ENCODE peak calls at places on chromosomes 11 and 22, in six cellular contexts. P, N, A, X, Q and H are unnamed samples.

GRCh38 chr22:29154364-29155048 is 51.2 kb upstream of the EMID1 start:
- DNase-seq in N (peak), Q (peak), X (peak), A (peak), P (peak), H (peak)

GRCh38 chr11:114399903-114400221 is 449 bp downstream of the C11orf71 start:
- DNase-seq in Q (no peak), P (peak), X (no peak), A (no peak), N (no peak), H (no peak)

GRCh38 chr11:110921742-110922200 is 209.5 kb upstream of the ARHGAP20 start:
- DNase-seq in Q (no peak), X (no peak), A (no peak), P (peak), N (peak), H (no peak)

GRCh38 chr11:36672815-36673450 is 74.9 kb upstream of the RAG2 start:
- DNase-seq in P (peak), X (peak), Q (peak), A (peak), N (peak), H (peak)

GRCh38 chr11:12944889-12945288 is 64.2 kb upstream of the RASSF10 start:
- DNase-seq in A (no peak), P (no peak), Q (no peak), X (no peak), N (no peak), H (no peak)

GRCh38 chr11:13924801-13925327 is 37.7 kb upstream of the SPON1 start:
- DNase-seq in Q (peak), N (no peak), P (peak), A (no peak), X (no peak), H (no peak)

GRCh38 chr11:2812371-2812991 is 73.1 kb downstream of the CDKN1C start:
- DNase-seq in P (peak), Q (no peak), N (no peak), X (peak), A (no peak), H (no peak)

GRCh38 chr11:103624708-103625623 is 411.5 kb upstream of the DDI1 start:
- DNase-seq in X (no peak), Q (no peak), A (peak), N (peak), P (peak), H (peak)

GRCh38 chr11:95108159-95108611 is 18.5 kb downstream of the ENDOD1 start:
- DNase-seq in A (no peak), N (no peak), P (peak), Q (peak), X (peak), H (peak)

GRCh38 chr11:46272816-46273427 is 4.5 kb upstream of the CREB3L1 start:
- DNase-seq in P (peak), X (peak), A (no peak), Q (no peak), N (no peak), H (peak)

DNA sequence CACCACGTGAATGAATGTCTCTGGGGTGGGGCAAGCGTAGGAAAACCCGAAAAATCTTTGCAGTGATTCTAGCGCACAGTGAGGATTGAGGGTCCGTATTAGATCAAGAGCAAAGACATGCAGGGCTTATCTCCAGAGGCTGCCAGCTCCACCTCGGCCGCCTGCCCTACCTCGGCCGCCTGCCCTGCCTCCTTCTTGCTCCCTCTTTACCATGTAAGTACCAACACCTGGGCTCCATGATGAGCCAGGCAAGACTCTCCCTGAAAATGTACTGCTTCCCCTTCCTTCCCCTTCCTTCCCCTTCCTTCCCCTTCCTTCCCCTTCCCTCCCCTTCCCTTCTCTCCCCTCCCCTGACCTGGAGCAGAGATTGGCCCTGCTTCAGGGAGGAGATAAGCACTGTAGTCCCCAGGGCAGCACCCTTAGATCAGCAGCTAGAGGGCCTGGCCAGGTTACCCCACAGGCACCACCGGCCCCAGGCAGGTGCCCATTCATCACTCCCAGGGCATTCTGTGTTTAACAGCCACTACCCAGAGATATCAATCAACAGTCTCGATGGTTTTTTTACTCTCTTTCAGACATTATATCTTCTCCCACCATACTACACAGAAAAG is 25.5 kb upstream of the ADORA2A start:
- DNase-seq in P (no peak), N (no peak), X (no peak), A (no peak), Q (no peak), H (no peak)
- H3K4me3 ChIP-seq in P (no peak), N (no peak), X (no peak), A (no peak), Q (no peak), H (no peak)

GRCh38 chr11:93735627-93736026 is 5.7 kb downstream of the TAF1D start:
- DNase-seq in X (no peak), N (no peak), A (no peak), Q (no peak), P (no peak), H (no peak)

GRCh38 chr11:93736129-93736528 is 5.2 kb downstream of the TAF1D start:
- DNase-seq in Q (no peak), P (peak), N (no peak), X (no peak), A (no peak), H (no peak)

GRCh38 chr11:93733474-93733873 is 7.8 kb downstream of the TAF1D start:
- DNase-seq in X (no peak), A (no peak), Q (no peak), N (no peak), P (no peak), H (no peak)

GRCh38 chr11:93732237-93732892 is 8.9 kb downstream of the TAF1D start:
- DNase-seq in Q (no peak), A (no peak), P (no peak), X (no peak), N (no peak), H (no peak)

DNA sequence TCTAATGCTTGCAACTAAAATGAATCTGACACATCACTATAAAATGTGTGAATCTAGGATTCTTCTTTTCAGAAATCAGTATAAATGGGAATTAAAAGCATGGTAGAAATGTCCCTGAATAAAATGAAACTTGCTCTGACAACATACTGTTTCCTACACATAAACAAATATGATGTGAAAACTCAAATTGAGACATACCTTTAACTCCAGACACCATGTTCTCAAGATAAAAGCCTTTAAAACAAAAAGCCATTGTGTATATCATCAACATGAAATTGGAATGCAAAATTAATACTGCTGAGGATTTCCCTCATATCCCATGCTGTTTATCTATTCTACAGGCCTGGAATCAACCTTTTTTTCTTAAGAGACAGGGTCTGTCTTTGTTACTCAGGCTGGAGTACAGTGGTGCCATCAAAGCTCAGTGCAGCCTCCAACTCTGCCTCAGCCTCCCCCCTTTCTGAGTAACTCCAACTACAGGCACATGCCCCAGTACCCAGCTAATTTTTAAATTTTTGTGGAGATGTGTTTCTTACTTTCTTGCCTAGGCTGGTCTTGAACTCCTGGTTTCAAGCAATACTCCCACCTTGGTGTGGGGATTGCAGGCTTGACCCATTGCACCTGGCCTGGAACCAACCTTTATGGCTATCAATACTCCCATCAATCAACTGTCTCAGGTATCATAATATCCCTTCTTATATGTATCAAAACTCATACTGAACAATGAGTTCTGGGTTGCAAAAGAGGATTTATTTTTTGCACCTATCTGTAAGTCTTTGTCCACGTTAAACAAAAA is 6.7 kb downstream of the TAF1D start:
- DNase-seq in A (no peak), P (no peak), X (no peak), Q (no peak), N (no peak), H (no peak)
- H3K4me3 ChIP-seq in A (peak), P (no peak), X (no peak), Q (no peak), N (peak), H (no peak)

GRCh38 chr11:44727373-44728084 is 767 bp downstream of the TSPAN18 start:
- DNase-seq in N (peak), X (peak), P (peak), Q (peak), A (no peak), H (peak)
- H3K4me3 ChIP-seq in N (peak), X (peak), P (no peak), Q (peak), A (no peak), H (peak)

GRCh38 chr11:124738713-124739478 is 846 bp upstream of the NRGN start:
- DNase-seq in P (no peak), N (no peak), X (no peak), Q (no peak), A (no peak), H (no peak)
- H3K4me3 ChIP-seq in P (peak), N (peak), X (no peak), Q (no peak), A (peak), H (peak)

GRCh38 chr11:87039371-87039770 is 1.6 kb downstream of the TMEM135 start:
- DNase-seq in X (no peak), P (peak), N (no peak), A (no peak), Q (no peak), H (no peak)
- H3K4me3 ChIP-seq in X (no peak), P (peak), N (peak), A (peak), Q (no peak), H (peak)

GRCh38 chr11:118252688-118253087 is 523 bp upstream of the MPZL3 start:
- DNase-seq in P (no peak), Q (no peak), A (no peak), N (no peak), X (no peak), H (no peak)
- H3K4me3 ChIP-seq in P (no peak), Q (no peak), A (peak), N (no peak), X (no peak), H (peak)

GRCh38 chr11:72721276-72721675 is 30.9 kb downstream of the ARAP1 start:
- DNase-seq in X (no peak), N (no peak), Q (no peak), P (no peak), A (no peak), H (no peak)

GRCh38 chr11:72722050-72722748 is 30.0 kb downstream of the ARAP1 start:
- DNase-seq in A (peak), P (peak), X (peak), Q (peak), N (peak), H (peak)

GRCh38 chr11:72720806-72721205 is 31.4 kb downstream of the ARAP1 start:
- DNase-seq in N (no peak), Q (no peak), A (no peak), P (no peak), X (no peak), H (no peak)

GRCh38 chr11:72720047-72720446 is 32.2 kb downstream of the ARAP1 start:
- DNase-seq in Q (no peak), X (no peak), A (no peak), P (no peak), N (no peak), H (no peak)

GRCh38 chr11:72721689-72722049 is 30.5 kb downstream of the ARAP1 start:
- DNase-seq in P (peak), X (no peak), Q (no peak), N (no peak), A (no peak), H (no peak)
- H3K4me3 ChIP-seq in P (peak), X (peak), Q (peak), N (peak), A (peak), H (peak)

DNA sequence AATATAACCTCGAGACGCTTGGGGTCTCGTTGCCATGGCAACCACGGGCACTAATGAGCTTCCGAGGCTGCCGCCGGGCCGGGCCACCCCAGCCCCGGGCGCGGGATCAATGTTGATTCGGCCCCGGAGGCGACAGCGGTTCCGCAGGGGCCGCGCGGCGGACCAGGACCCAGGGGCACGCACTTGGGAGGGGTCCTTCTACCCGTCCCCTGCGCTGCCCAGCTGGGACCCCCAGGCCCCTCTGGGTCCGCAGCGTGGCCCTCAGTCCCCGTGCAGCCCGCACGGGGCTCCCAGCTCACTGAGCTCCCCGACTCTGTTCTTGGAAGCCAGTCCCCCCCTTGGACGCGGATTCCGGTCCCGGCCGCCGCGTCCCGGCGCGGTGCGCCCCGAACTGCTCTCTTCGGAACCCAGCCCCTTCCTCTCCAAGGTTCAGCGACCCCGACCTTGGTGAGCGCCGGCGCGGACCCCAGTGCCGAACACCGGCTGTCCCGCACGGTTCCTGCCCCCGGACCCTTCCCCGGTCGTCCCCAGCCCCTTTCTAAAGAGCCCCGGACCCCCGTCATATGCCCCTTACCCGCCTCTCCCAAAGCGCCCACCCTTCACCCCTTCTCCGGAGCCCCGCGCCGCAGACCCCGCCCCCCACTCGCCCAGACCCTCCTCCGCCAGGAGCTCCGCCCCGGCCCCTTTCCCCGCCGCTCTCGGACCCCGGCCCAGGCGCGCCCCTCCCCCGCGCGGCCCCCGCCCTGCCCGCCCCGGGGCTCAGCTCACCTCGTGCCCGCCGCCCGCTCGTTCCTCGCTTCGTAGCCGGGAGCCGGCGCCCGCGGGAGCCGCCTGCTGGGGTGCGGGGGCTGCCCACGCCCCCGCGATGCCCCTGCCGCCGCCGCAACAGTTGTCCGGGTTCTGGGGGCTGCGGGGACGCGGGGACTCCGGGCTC is 18.2 kb upstream of the SHISAL1 start:
- DNase-seq in N (no peak), Q (no peak), X (no peak), A (no peak), P (no peak), H (no peak)
- H3K4me3 ChIP-seq in N (peak), Q (no peak), X (no peak), A (no peak), P (no peak), H (no peak)